ENCODE peak calls at places on chromosomes 12 and 14, in ten cellular contexts. C is dorsolateral prefrontal cortex, F is endothelial cell, U is mesothelial cell of epicardium, W is keratinocyte, T is HepG2, E is ovary, Y is H9, O is brain microvascular endothelial cell, I is MM.1S. J is an unnamed sample.

GRCh38 chr12:89075890-89076591 is 276.3 kb downstream of the DUSP6 start:
- DNase-seq in U (no peak), E (no peak), Y (no peak), C (no peak), I (no peak), F (no peak), T (no peak), W (no peak), O (no peak), J (no peak)

GRCh38 chr14:34699873-34700621 is 14.3 kb downstream of the CFL2 start:
- DNase-seq in U (no peak), I (no peak), C (no peak), Y (no peak), E (no peak), O (peak), W (peak), T (peak), F (no peak), J (no peak)

GRCh38 chr12:89098390-89099102 is 253.8 kb downstream of the DUSP6 start:
- DNase-seq in W (no peak), C (no peak), Y (peak), I (no peak), F (peak), U (no peak), O (peak), E (no peak), T (no peak), J (no peak)

GRCh38 chr12:114954626-114955025 is 270.7 kb upstream of the TBX3 start:
- DNase-seq in W (no peak), T (no peak), I (no peak), Y (no peak), O (no peak), C (no peak), E (no peak), U (no peak), F (no peak), J (no peak)

GRCh38 chr14:96938946-96939345 is 141.8 kb downstream of the VRK1 start:
- DNase-seq in F (peak), T (no peak), Y (no peak), C (no peak), E (no peak), O (no peak), U (no peak), I (no peak), W (no peak), J (no peak)

GRCh38 chr14:68232643-68233055 is 413.1 kb downstream of the RAD51B start:
- DNase-seq in C (no peak), I (peak), E (peak), W (peak), U (no peak), F (no peak), O (peak), T (peak), Y (no peak), J (peak)

GRCh38 chr14:23071244-23071974 is 14.1 kb upstream of the CDH24 start:
- DNase-seq in I (peak), F (peak), Y (peak), U (no peak), O (peak), E (peak), T (peak), W (no peak), C (peak), J (peak)

GRCh38 chr12:26678697-26679660 is 154.0 kb downstream of the ITPR2 start:
- DNase-seq in O (no peak), Y (no peak), C (no peak), W (no peak), T (no peak), I (no peak), F (no peak), U (no peak), E (no peak), J (no peak)

GRCh38 chr14:104677506-104678332 is 11.7 kb upstream of the INF2 start:
- DNase-seq in C (peak), I (no peak), O (peak), T (no peak), Y (peak), E (peak), W (no peak), F (peak), U (no peak), J (peak)

GRCh38 chr12:52495385-52495784 is 2.3 kb upstream of the KRT6A start:
- DNase-seq in U (no peak), E (no peak), I (no peak), Y (peak), T (no peak), F (no peak), C (no peak), O (no peak), W (peak), J (no peak)

GRCh38 chr14:60301685-60302084 is 52.7 kb downstream of the PPM1A start:
- DNase-seq in O (no peak), Y (no peak), F (no peak), U (no peak), C (no peak), I (no peak), W (no peak), T (no peak), E (no peak), J (no peak)

GRCh38 chr12:153080-153746 is 60.7 kb downstream of the SLC6A12 start:
- DNase-seq in T (peak), Y (peak), W (no peak), C (no peak), F (peak), U (peak), O (peak), E (no peak), I (peak), J (peak)

GRCh38 chr12:120261951-120262851 is 3.3 kb downstream of the PXN start:
- DNase-seq in E (no peak), O (no peak), I (no peak), Y (no peak), F (no peak), W (peak), T (no peak), C (no peak), U (no peak), J (no peak)

GRCh38 chr12:130434560-130434959 is 96.9 kb downstream of the PIWIL1 start:
- DNase-seq in O (no peak), I (no peak), C (peak), E (no peak), Y (peak), T (no peak), F (no peak), U (no peak), W (no peak), J (no peak)

GRCh38 chr14:68404652-68405183 is 388.1 kb downstream of the ZFP36L1 start:
- DNase-seq in W (no peak), F (no peak), U (no peak), C (no peak), E (no peak), T (no peak), I (no peak), O (peak), Y (no peak), J (no peak)

GRCh38 chr14:20387577-20387976 is 25.7 kb downstream of the TEP1 start:
- DNase-seq in Y (no peak), O (no peak), I (no peak), F (no peak), E (no peak), W (no peak), U (no peak), T (no peak), C (no peak), J (no peak)

GRCh38 chr14:100443643-100444042 is 120.5 kb downstream of the SLC25A47 start:
- DNase-seq in T (no peak), W (no peak), I (no peak), F (no peak), Y (no peak), O (peak), C (no peak), E (no peak), U (no peak), J (no peak)

GRCh38 chr12:19657401-19657800 is 218.1 kb downstream of the AEBP2 start:
- DNase-seq in Y (no peak), C (no peak), F (no peak), E (no peak), T (no peak), O (no peak), U (no peak), I (no peak), W (no peak), J (no peak)

GRCh38 chr14:95245334-95245733 is 74.4 kb downstream of the CLMN start:
- DNase-seq in U (no peak), I (no peak), W (no peak), Y (no peak), E (no peak), F (no peak), O (no peak), C (no peak), T (no peak), J (no peak)

GRCh38 chr12:6204533-6205143 is 4.4 kb downstream of the CD9 start:
- DNase-seq in I (no peak), O (no peak), T (no peak), U (no peak), C (no peak), E (no peak), F (no peak), W (no peak), Y (no peak), J (no peak)

GRCh38 chr14:54653764-54654469 is 87.0 kb downstream of the SAMD4A start:
- DNase-seq in C (no peak), O (peak), Y (no peak), T (peak), W (no peak), U (no peak), I (no peak), E (peak), F (peak), J (no peak)

GRCh38 chr12:48023386-48023785 is 19.1 kb upstream of the COL2A1 start:
- DNase-seq in E (no peak), C (no peak), W (no peak), Y (no peak), F (no peak), T (no peak), I (no peak), U (no peak), O (no peak), J (no peak)

GRCh38 chr12:48104531-48104930 is 1.3 kb downstream of the SENP1 start:
- DNase-seq in Y (no peak), T (no peak), F (no peak), W (no peak), O (no peak), E (no peak), U (no peak), I (no peak), C (no peak), J (no peak)

GRCh38 chr12:80936642-80937390 is 918 bp downstream of the LIN7A start:
- DNase-seq in W (no peak), C (peak), F (peak), T (peak), E (peak), U (peak), O (peak), I (peak), Y (peak), J (peak)

GRCh38 chr12:1595690-1596347 is 1.4 kb upstream of the FBXL14 start:
- DNase-seq in Y (no peak), U (no peak), F (no peak), E (no peak), T (no peak), C (no peak), W (no peak), I (no peak), O (peak), J (no peak)

GRCh38 chr12:1594295-1595025 is at the start of gene FBXL14:
- DNase-seq in C (peak), Y (peak), F (peak), U (peak), I (peak), W (no peak), T (peak), E (peak), O (peak), J (peak)

GRCh38 chr12:1595026-1595561 is 713 bp upstream of the FBXL14 start:
- DNase-seq in F (no peak), W (no peak), Y (no peak), C (no peak), O (no peak), U (no peak), I (no peak), T (no peak), E (no peak), J (no peak)

GRCh38 chr12:1594045-1594294 is 411 bp downstream of the FBXL14 start:
- DNase-seq in W (no peak), F (no peak), O (no peak), Y (peak), T (no peak), U (no peak), C (no peak), I (peak), E (peak), J (peak)

DNA sequence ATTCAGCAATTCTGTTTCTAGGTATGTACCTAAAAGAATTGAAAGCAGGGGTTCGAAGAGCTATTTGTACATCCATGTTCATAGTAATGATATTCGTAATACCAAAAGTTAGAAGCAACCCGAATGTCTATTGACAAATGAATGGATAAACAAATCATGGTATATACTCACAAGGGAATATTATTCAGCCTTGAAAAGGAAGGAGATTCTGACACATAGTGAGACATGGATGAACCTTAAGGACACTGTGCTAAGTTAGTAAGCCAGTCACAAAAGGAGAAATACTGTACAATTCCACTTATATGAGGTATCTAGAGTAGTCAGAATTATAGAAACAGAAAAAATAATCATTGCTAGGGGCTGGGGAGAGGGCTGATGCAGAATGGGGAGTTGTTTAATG is 4.4 kb upstream of the FBXL14 start:
- DNase-seq in I (no peak), F (no peak), E (no peak), T (no peak), O (no peak), W (no peak), Y (no peak), C (no peak), U (no peak), J (no peak)
- TF ChIP-seq CTCF in I (no peak), F (no peak), E (no peak), T (no peak), O (no peak), W (no peak), Y (no peak), C (no peak), U (no peak), J (no peak)

DNA sequence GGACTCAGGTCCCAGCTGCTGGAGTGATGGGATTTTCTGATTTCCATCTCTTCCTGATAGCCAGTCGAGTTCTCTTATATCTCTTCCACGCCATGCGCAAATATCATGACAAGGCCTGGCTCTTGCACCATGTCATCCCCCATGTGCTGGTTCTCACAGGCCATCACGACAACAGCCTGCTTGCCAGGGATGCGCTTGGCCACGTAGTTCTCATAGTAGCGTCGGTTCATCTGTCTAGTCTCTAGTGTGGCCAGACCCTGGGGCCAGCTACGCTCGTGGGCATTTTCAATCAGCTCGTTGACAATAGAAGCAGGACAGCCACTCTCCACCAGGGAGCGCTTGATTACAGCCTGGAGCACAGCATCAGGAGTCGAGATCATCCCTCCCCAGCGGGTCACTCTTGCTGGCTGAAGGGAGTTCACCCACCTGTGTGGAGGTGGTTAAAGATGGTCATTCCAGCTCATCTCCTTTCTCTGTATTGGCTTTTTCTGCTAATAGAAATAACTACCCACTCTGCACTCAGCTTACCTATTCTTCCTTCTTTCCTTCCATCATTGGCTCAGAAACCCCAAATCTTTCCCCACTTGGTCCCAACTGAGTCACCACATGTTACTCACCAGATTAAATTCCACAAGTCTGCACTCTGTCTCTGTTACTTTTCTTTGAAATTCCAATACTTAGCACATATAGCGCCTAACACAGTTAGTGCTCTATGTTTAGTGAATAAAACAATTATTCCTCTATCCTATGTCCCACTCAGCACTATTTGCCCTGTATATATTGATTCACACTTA is 15.2 kb downstream of the RNF41 start:
- DNase-seq in F (peak), T (peak), W (no peak), O (peak), U (no peak), E (peak), C (no peak), Y (peak), I (peak), J (no peak)
- TF ChIP-seq CTCF in F (peak), T (peak), W (peak), O (peak), U (no peak), E (peak), C (peak), Y (peak), I (peak), J (peak)

DNA sequence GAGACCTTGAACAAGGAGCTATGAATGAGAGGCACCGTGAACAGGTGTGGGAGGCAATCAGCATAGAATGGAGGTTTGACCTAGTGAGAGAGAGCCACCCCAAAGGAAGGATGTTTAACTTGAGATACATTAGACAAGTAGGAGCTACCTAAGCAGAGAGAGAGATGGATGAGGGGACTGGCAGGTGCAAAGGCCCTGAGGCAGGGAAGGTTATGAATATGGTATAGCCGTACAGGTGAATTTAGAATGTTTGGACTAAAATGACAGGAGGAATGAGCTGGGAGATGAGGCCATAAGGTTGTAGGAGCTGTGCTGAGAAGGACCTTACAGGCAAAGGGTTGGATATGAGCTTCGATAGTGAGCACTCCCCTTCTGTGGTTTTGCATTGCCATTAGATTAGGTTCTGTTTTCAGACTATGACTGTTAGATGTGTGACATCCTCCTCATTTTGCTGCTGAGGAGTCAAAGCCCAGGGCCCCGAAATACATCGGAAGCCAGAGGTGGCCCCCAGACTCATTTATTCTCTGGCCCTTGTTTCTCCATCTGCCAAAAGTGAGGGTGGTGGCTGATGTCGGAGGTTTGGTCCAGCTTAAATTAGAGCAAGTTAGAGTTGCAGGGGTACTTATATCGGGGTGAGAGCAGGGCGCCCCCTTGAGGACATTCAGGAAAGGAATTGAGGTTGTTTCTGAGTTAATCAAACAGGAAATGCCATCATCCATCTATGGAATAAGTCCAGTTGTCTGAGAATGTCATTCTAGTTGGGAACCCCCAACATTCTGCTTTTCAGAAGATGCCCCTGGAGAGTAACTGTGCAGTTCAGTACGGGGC is 29.4 kb downstream of the SLC24A4 start:
- DNase-seq in E (no peak), T (peak), I (no peak), F (peak), U (no peak), Y (peak), C (no peak), W (no peak), O (peak), J (peak)
- TF ChIP-seq CTCF in E (no peak), T (peak), I (peak), F (peak), U (no peak), Y (peak), C (no peak), W (peak), O (peak), J (peak)

GRCh38 chr12:65414526-65414925 is 136.0 kb downstream of the MSRB3 start:
- DNase-seq in Y (no peak), T (no peak), I (no peak), O (no peak), U (no peak), F (no peak), E (no peak), C (no peak), W (no peak), J (no peak)

GRCh38 chr12:65415826-65416225 is 137.3 kb downstream of the MSRB3 start:
- DNase-seq in W (no peak), I (no peak), U (no peak), T (peak), E (no peak), C (no peak), F (no peak), O (peak), Y (no peak), J (no peak)

GRCh38 chr12:65420941-65421340 is 142.5 kb downstream of the MSRB3 start:
- DNase-seq in U (no peak), C (no peak), E (no peak), T (no peak), W (no peak), I (no peak), F (no peak), O (no peak), Y (no peak), J (no peak)

GRCh38 chr12:65419284-65420072 is 141.0 kb downstream of the MSRB3 start:
- DNase-seq in C (no peak), T (no peak), U (no peak), F (no peak), E (no peak), I (no peak), Y (no peak), O (no peak), W (no peak), J (no peak)
- TF ChIP-seq CTCF in C (no peak), T (no peak), U (no peak), F (no peak), E (no peak), I (no peak), Y (no peak), O (no peak), W (no peak), J (no peak)

DNA sequence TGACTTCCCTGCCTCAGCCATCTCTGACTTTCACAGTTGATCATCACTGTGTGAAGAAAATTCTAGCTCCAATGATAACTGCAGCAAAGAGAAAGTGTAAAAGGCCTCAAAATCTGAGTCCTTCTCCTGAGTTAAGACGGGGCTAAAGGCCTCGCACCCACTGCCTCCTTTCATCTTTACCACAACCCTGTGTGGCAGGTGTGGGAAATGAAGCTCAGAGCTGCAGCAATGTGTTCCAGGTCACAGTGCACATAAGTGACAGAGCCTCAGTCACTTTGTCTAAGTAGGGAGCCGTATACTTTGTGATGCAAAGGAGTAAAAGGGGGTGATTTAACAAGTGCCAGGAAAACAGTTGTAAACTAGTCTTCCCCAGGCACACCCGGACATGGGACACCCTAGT is 144.7 kb upstream of the TMCC3 start:
- DNase-seq in W (no peak), T (no peak), C (no peak), Y (no peak), I (no peak), U (no peak), E (no peak), O (no peak), F (no peak), J (no peak)
- TF ChIP-seq CTCF in W (no peak), T (no peak), C (no peak), Y (no peak), I (no peak), U (no peak), E (no peak), O (no peak), F (no peak), J (no peak)

GRCh38 chr14:106842687-106843086 is 1316.3 kb downstream of the TMEM121 start:
- DNase-seq in W (no peak), T (peak), F (no peak), Y (no peak), I (no peak), C (no peak), O (no peak), U (no peak), E (peak), J (no peak)
- TF ChIP-seq CTCF in W (peak), T (peak), F (no peak), Y (peak), I (peak), C (no peak), O (peak), U (peak), E (no peak), J (peak)

GRCh38 chr12:132669166-132669879 is 17.8 kb downstream of the POLE start:
- DNase-seq in W (no peak), U (no peak), Y (no peak), O (no peak), I (no peak), T (no peak), E (no peak), F (no peak), C (no peak), J (no peak)
- TF ChIP-seq CTCF in W (no peak), U (no peak), Y (no peak), O (no peak), I (no peak), T (no peak), E (no peak), F (no peak), C (no peak), J (no peak)